ENCODE peak calls at places on chromosome 16, in seven cellular contexts. L is breast epithelium, B is left ventricle myocardium inferior, Z is prostate gland, X is upper lobe of right lung, I is fibroblast of mammary gland, T is adrenal gland. R is an unnamed sample.

GRCh38 chr16:49486350-49486749 is 112.7 kb downstream of the C16orf78 start:
- DNase-seq in I (no peak), T (no peak), L (no peak), B (no peak), Z (no peak), X (no peak), R (no peak)

GRCh38 chr16:21197115-21197514 is 14.3 kb downstream of the ZP2 start:
- DNase-seq in L (no peak), T (no peak), I (no peak), B (no peak), X (no peak), Z (no peak), R (no peak)

GRCh38 chr16:58417035-58417434 is 24.8 kb downstream of the GINS3 start:
- DNase-seq in I (no peak), B (no peak), T (no peak), L (no peak), Z (no peak), X (peak), R (no peak)

GRCh38 chr16:51834131-51834530 is 683.1 kb upstream of the SALL1 start:
- DNase-seq in B (no peak), Z (no peak), T (no peak), I (no peak), L (no peak), X (no peak), R (no peak)

GRCh38 chr16:81263470-81264200 is 25.1 kb downstream of the BCO1 start:
- DNase-seq in L (no peak), T (peak), Z (no peak), X (no peak), B (no peak), I (peak), R (no peak)

GRCh38 chr16:89607937-89608740 is 5.3 kb upstream of the DPEP1 start:
- DNase-seq in Z (no peak), I (no peak), T (no peak), X (no peak), L (no peak), B (no peak), R (no peak)

GRCh38 chr16:66447491-66447890 is 20.4 kb downstream of the BEAN1 start:
- DNase-seq in X (peak), B (no peak), T (no peak), L (no peak), Z (no peak), I (no peak), R (no peak)

GRCh38 chr16:22659933-22660332 is 149.2 kb downstream of the NPIPB5 start:
- DNase-seq in I (no peak), T (no peak), L (no peak), B (no peak), Z (peak), X (no peak), R (no peak)

GRCh38 chr16:51155199-51155607 is 4.1 kb upstream of the SALL1 start:
- DNase-seq in L (no peak), Z (no peak), T (no peak), X (no peak), I (no peak), B (no peak), R (peak)

GRCh38 chr16:57395026-57395425 is 9.5 kb upstream of the CCL17 start:
- DNase-seq in X (no peak), T (no peak), L (no peak), B (no peak), Z (no peak), I (no peak), R (no peak)

GRCh38 chr16:49889725-49890397 is 33.9 kb upstream of the ZNF423 start:
- DNase-seq in L (no peak), B (no peak), Z (no peak), I (peak), X (no peak), T (no peak), R (no peak)

GRCh38 chr16:70250748-70251650 is 741 bp downstream of the EXOSC6 start:
- DNase-seq in B (no peak), Z (peak), L (no peak), I (peak), X (peak), T (peak), R (peak)

GRCh38 chr16:85370543-85370880 is 242.6 kb upstream of the GSE1 start:
- DNase-seq in I (no peak), T (no peak), Z (no peak), L (no peak), X (no peak), B (no peak), R (no peak)
- H3K4me3 ChIP-seq in I (no peak), T (no peak), Z (no peak), L (peak), X (no peak), B (no peak), R (no peak)

GRCh38 chr16:4666537-4667202 is 26.7 kb upstream of the NUDT16L1 start:
- DNase-seq in X (no peak), T (no peak), B (no peak), I (no peak), Z (no peak), L (no peak), R (no peak)
- TF ChIP-seq CTCF in X (no peak), T (no peak), B (no peak), I (no peak), Z (no peak), L (no peak), R (no peak)

DNA sequence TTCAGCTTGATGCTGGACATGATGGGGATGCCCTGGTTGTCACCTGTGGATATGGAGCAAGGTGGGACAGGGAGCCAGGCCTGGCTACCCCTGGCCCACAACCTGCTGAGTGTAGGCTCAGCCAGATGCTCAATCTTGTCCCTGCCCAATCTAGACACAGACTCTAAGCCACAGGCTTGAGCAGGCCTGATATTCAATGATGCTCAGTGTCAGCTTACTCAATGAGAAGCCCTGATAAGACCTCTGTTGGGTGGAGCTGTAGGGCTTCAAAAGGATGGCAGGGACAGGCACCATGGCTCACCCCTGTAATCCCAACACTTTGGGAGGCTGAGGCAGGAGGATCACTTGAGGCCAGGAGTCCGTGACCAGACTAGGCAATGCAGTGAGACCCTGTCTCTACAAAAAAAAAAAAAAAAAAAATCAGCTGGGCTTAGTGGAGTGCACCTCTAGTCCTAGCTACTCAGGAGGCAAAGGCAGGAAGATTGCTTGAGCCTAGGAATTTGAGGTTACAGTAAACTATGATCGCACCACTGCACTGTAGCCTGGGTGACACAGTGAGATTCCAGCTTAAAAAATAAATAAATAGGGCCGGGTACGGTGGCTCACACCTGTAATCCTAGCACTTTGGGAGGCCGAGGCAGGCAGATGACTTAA is 3.4 kb downstream of the LCAT start:
- DNase-seq in B (no peak), I (no peak), L (no peak), Z (no peak), T (no peak), X (no peak), R (no peak)
- H3K4me3 ChIP-seq in B (no peak), I (no peak), L (no peak), Z (no peak), T (no peak), X (no peak), R (no peak)

DNA sequence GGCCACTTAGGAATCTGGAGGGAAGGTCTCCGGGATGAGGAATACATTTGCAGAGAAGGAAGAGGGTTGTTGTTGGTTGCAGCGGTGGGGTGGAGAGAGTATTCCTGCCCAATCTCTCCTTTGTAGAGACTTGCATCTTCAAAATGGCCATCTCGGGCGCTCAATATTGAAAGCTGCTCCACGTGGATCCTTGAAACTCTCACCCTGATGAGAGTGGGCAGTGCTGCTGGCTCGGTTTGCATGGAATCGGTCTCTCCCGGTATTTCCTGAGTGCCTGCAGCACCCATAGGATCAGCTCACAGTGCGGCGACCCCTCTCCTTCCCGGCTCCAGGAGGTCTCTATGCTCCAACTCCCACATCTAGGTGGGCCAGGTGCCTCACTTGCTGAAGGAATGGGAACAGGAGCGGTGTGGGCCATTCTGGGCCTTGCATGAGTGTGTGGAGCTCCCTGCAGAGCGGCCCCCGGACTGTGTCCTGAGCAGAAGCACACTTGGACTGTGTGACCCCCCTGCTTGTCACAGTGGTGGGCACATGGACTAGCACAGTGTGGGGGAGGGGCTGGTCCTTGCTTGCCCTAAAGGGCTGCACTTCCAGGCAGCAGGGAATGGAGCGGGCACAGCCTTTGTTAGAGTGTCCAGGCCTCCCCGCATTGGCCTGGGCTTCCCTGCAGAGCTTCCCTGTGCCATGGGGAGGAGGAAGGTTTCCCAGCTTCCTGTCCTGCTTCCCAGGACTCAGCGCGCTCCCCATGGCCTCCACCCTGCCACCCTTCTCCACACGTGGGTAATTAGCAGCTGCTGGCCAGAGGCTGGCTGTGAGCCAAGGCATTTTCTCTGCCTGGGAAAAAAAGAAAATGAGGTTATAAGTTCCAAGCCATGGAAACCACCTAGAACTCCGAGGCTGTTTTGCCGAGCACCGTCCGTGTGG is 139.3 kb downstream of the IRF8 start:
- DNase-seq in B (no peak), X (peak), L (no peak), T (no peak), I (no peak), Z (no peak), R (no peak)
- TF ChIP-seq CTCF in B (no peak), X (no peak), L (no peak), T (no peak), I (no peak), Z (no peak), R (no peak)

R was measured in astrocyte of the spinal cord.